ENCODE peak calls at places on chromosomes 11 and 22, in four cellular contexts. One of them, this sample, is unnamed.

GRCh38 chr11:64802370-64803162 is 448 bp downstream of the MAP4K2 start:
- DNase-seq in progenitor cell of endocrine pancreas: no peak
- DNase-seq in cardiac muscle cell: no peak
- DNase-seq in epithelial cell of esophagus: no peak
- DNase-seq in this sample: peak

GRCh38 chr11:59669611-59670009 is 773 bp upstream of the PATL1 start:
- DNase-seq in cardiac muscle cell: peak
- DNase-seq in progenitor cell of endocrine pancreas: peak
- DNase-seq in epithelial cell of esophagus: peak
- DNase-seq in this sample: no peak

GRCh38 chr22:29780781-29781676 is 13.9 kb downstream of the UQCR10 start:
- DNase-seq in cardiac muscle cell: peak
- DNase-seq in progenitor cell of endocrine pancreas: no peak
- DNase-seq in epithelial cell of esophagus: peak
- DNase-seq in this sample: no peak

GRCh38 chr11:24457985-24458384 is 38.9 kb upstream of the LUZP2 start:
- DNase-seq in cardiac muscle cell: no peak
- DNase-seq in epithelial cell of esophagus: no peak
- DNase-seq in progenitor cell of endocrine pancreas: no peak
- DNase-seq in this sample: no peak

GRCh38 chr11:69718147-69718546 is 14.3 kb upstream of the FGF19 start:
- DNase-seq in epithelial cell of esophagus: peak
- DNase-seq in progenitor cell of endocrine pancreas: peak
- DNase-seq in cardiac muscle cell: peak
- DNase-seq in this sample: peak

GRCh38 chr22:32697331-32697995 is 104.0 kb upstream of the TIMP3 start:
- DNase-seq in progenitor cell of endocrine pancreas: no peak
- DNase-seq in epithelial cell of esophagus: peak
- DNase-seq in cardiac muscle cell: peak
- DNase-seq in this sample: no peak

GRCh38 chr11:113240790-113241189 is 73.6 kb upstream of the TTC12 start:
- DNase-seq in epithelial cell of esophagus: no peak
- DNase-seq in progenitor cell of endocrine pancreas: no peak
- DNase-seq in cardiac muscle cell: no peak
- DNase-seq in this sample: no peak

GRCh38 chr11:61888043-61888442 is 3.3 kb downstream of the FADS3 start:
- DNase-seq in progenitor cell of endocrine pancreas: no peak
- DNase-seq in epithelial cell of esophagus: peak
- DNase-seq in cardiac muscle cell: peak
- DNase-seq in this sample: no peak

GRCh38 chr22:37996515-37997246 is 12.3 kb upstream of the SOX10 start:
- DNase-seq in cardiac muscle cell: no peak
- DNase-seq in progenitor cell of endocrine pancreas: no peak
- DNase-seq in epithelial cell of esophagus: no peak
- DNase-seq in this sample: no peak

GRCh38 chr11:64919627-64920026 is 2.6 kb upstream of the ATG2A start:
- DNase-seq in epithelial cell of esophagus: no peak
- DNase-seq in cardiac muscle cell: no peak
- DNase-seq in progenitor cell of endocrine pancreas: no peak
- DNase-seq in this sample: no peak

GRCh38 chr11:66855574-66856495 is 1.0 kb upstream of the LRFN4 start:
- DNase-seq in epithelial cell of esophagus: peak
- DNase-seq in cardiac muscle cell: peak
- DNase-seq in progenitor cell of endocrine pancreas: peak
- DNase-seq in this sample: no peak

GRCh38 chr11:120652705-120653335 is 141.3 kb downstream of the GRIK4 start:
- DNase-seq in cardiac muscle cell: peak
- DNase-seq in progenitor cell of endocrine pancreas: no peak
- DNase-seq in epithelial cell of esophagus: peak
- DNase-seq in this sample: no peak
- TF ChIP-seq CTCF in cardiac muscle cell: no peak
- TF ChIP-seq CTCF in progenitor cell of endocrine pancreas: no peak
- TF ChIP-seq CTCF in epithelial cell of esophagus: no peak
- TF ChIP-seq CTCF in this sample: no peak

GRCh38 chr22:20176421-20177060 is 25.7 kb upstream of the CCDC188 start:
- DNase-seq in cardiac muscle cell: no peak
- DNase-seq in progenitor cell of endocrine pancreas: no peak
- DNase-seq in epithelial cell of esophagus: no peak
- DNase-seq in this sample: no peak

GRCh38 chr22:20173246-20173645 is 22.4 kb upstream of the CCDC188 start:
- DNase-seq in epithelial cell of esophagus: no peak
- DNase-seq in progenitor cell of endocrine pancreas: no peak
- DNase-seq in cardiac muscle cell: no peak
- DNase-seq in this sample: no peak

GRCh38 chr22:20175597-20175900 is 24.7 kb upstream of the CCDC188 start:
- DNase-seq in epithelial cell of esophagus: no peak
- DNase-seq in cardiac muscle cell: no peak
- DNase-seq in progenitor cell of endocrine pancreas: no peak
- DNase-seq in this sample: no peak

GRCh38 chr22:20173720-20174119 is 22.9 kb upstream of the CCDC188 start:
- DNase-seq in epithelial cell of esophagus: no peak
- DNase-seq in cardiac muscle cell: no peak
- DNase-seq in progenitor cell of endocrine pancreas: no peak
- DNase-seq in this sample: no peak

DNA sequence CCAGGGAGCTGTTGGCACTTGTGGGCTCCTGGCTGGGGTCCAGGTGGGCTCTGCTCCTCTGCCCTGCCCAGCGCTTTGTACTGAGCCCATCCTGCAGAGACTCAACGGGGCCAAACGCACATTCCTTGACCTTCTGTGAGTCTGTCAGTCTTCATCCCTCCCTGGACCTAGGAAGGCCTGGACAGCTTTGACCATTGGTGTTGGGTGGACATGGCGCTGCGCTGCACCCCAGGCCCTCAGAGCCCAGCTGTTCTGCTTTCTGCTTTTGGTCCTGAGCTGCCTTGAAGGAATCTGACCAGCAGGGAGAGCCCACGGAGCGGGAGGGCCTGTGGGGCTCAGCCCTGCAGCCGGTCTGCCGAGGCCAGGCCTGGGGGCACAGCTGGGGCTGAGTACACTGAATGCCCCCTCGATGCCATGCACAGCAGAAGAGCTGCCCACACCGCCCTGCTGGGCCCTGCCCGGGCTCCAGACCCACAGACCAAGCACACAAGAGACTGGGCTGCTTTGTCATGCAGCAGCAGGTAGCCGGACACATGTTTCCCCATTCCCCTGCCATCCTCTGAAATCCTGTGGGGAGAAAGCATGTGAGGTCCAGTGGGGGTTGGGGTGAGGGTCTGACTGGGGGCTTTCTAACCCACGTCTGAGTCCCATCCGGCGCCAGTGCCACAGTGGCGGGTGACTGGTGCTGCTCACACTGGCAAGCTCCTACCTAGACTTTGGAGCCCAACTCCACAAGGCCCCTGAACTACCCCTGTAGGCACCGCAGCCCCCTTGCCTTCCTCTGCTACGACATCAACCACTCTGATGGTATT is 24.1 kb upstream of the CCDC188 start:
- DNase-seq in progenitor cell of endocrine pancreas: no peak
- DNase-seq in cardiac muscle cell: peak
- DNase-seq in epithelial cell of esophagus: no peak
- DNase-seq in this sample: no peak
- TF ChIP-seq CTCF in progenitor cell of endocrine pancreas: peak
- TF ChIP-seq CTCF in cardiac muscle cell: peak
- TF ChIP-seq CTCF in epithelial cell of esophagus: no peak
- TF ChIP-seq CTCF in this sample: no peak

GRCh38 chr22:19629720-19630419 is 84.4 kb upstream of the SEPTIN5 start:
- DNase-seq in cardiac muscle cell: peak
- DNase-seq in progenitor cell of endocrine pancreas: peak
- DNase-seq in epithelial cell of esophagus: peak
- DNase-seq in this sample: peak

GRCh38 chr22:19630614-19631013 is 83.7 kb upstream of the SEPTIN5 start:
- DNase-seq in cardiac muscle cell: no peak
- DNase-seq in epithelial cell of esophagus: no peak
- DNase-seq in progenitor cell of endocrine pancreas: no peak
- DNase-seq in this sample: no peak

GRCh38 chr22:19634206-19634536 is 80.1 kb upstream of the SEPTIN5 start:
- DNase-seq in cardiac muscle cell: no peak
- DNase-seq in progenitor cell of endocrine pancreas: no peak
- DNase-seq in epithelial cell of esophagus: no peak
- DNase-seq in this sample: no peak

GRCh38 chr22:19632671-19633148 is 81.6 kb upstream of the SEPTIN5 start:
- DNase-seq in cardiac muscle cell: no peak
- DNase-seq in progenitor cell of endocrine pancreas: no peak
- DNase-seq in epithelial cell of esophagus: peak
- DNase-seq in this sample: no peak

DNA sequence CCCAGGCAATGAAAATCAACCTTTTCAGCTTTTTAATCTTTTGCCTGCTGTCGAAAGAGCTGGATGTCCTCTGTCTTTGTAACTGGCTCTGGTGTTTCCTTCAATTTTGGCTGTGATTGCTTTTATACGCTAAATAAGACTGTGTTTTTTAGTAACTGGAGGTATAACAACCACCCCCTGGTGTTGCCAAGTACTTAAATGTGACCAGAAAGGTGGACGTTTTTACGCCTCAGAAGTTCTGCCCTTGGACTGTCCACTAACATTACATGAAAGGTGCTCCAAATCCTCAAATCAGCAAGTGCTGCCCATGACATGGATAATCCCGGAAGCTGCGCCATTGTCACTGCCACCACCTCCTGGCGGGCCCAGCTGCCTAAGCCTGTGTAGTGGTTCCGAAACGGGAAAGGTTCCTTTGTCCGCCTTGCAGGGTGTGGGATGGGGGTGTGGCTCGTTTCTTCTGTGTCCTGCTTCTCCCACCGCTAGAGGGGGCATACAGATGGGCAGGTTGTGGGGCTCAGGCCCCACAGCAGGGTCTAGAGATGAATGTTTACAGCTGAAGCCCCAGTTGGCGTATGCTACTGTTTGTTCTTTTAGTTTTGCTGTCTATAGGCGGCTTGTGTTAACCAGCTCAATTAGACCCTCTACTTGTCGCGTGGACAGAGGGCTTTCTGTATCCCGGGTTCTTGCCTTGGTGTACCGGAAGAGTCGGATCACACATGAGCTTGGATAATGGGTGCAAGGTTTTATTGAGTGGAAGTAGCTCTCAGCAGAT is 82.2 kb upstream of the SEPTIN5 start:
- DNase-seq in epithelial cell of esophagus: peak
- DNase-seq in progenitor cell of endocrine pancreas: no peak
- DNase-seq in cardiac muscle cell: peak
- DNase-seq in this sample: no peak
- TF ChIP-seq CTCF in epithelial cell of esophagus: peak
- TF ChIP-seq CTCF in progenitor cell of endocrine pancreas: peak
- TF ChIP-seq CTCF in cardiac muscle cell: peak
- TF ChIP-seq CTCF in this sample: no peak

GRCh38 chr11:73249858-73250773 is 22.0 kb upstream of the P2RY6 start:
- DNase-seq in cardiac muscle cell: no peak
- DNase-seq in epithelial cell of esophagus: peak
- DNase-seq in progenitor cell of endocrine pancreas: no peak
- DNase-seq in this sample: no peak

GRCh38 chr11:73248526-73249185 is 23.5 kb upstream of the P2RY6 start:
- DNase-seq in epithelial cell of esophagus: no peak
- DNase-seq in cardiac muscle cell: no peak
- DNase-seq in progenitor cell of endocrine pancreas: no peak
- DNase-seq in this sample: no peak

GRCh38 chr11:73257342-73258103 is 14.6 kb upstream of the P2RY6 start:
- DNase-seq in epithelial cell of esophagus: peak
- DNase-seq in progenitor cell of endocrine pancreas: no peak
- DNase-seq in cardiac muscle cell: peak
- DNase-seq in this sample: no peak

GRCh38 chr11:73249304-73249703 is 22.8 kb upstream of the P2RY6 start:
- DNase-seq in progenitor cell of endocrine pancreas: no peak
- DNase-seq in cardiac muscle cell: no peak
- DNase-seq in epithelial cell of esophagus: peak
- DNase-seq in this sample: no peak

DNA sequence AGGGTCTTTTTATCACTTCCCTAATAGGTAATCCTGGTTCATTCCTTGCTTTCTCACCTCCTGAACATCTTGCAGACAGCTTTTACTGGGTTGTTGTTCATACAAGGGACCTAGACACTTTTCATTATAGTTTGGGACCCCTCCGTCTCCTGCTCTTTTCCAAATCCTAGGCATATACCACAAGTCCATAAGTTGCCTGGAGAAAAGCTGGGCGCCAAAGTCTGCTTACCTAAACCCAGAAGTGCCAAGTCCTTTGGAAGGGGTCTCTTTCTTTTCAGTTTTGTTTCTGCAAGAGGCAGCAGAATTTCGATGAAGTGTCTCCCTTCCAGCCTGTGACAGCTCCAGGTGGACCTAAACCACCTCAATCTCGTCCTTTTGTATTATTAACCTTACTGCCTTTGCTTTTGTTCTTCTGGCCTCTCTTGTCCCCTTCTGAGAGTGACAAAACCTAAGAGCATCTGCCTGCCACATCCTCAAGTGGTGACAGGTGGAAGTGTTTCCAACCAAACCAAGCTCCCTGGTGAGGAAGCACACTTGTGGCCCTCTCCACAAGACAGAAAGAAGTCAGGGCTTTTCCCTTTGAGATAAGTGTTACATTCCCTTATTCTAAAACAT is 19.5 kb upstream of the P2RY6 start:
- DNase-seq in progenitor cell of endocrine pancreas: no peak
- DNase-seq in epithelial cell of esophagus: no peak
- DNase-seq in cardiac muscle cell: no peak
- DNase-seq in this sample: no peak
- TF ChIP-seq CTCF in progenitor cell of endocrine pancreas: peak
- TF ChIP-seq CTCF in epithelial cell of esophagus: peak
- TF ChIP-seq CTCF in cardiac muscle cell: no peak
- TF ChIP-seq CTCF in this sample: no peak

DNA sequence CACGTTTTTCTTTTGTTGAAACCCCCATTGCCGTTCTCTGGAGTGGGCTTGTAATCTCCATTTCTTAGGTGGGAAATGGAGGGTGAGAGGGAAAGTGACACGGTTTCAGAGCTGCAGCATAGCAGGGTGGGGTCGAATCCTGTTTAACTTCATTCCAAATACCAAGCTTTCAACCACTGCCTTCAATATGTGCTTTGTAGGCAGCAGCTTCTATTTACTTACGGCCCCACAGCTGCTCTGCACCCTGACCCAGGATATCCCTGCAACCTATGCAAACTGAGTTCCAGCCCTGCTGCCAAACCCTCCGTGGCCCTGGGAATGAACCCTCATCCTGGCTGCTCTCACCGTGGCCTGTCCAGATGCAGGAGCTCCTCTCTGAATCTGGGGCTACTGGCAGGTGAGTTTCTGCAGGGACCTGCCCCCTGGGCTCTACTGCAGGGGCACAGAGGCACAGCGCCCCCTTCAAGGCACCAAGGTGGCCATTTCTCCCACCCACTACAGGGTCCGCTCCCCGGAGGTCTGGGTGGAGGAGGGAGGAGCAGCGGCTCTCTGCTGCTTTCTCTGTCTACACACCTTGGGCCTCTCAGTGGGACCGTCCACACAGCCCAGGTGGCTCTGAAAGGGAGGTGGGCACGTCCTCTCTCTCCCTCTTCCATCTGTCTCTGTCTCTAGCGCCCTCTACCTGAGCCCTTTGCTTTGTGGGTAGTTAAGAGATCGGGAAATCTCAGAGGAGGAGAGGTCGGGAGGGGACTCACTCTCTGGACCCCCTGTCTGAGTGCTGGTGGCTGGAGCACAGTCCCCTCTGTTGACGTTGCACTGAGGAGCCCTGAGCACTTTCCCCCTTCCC is 279.1 kb downstream of the BRD1 start:
- DNase-seq in cardiac muscle cell: no peak
- DNase-seq in progenitor cell of endocrine pancreas: no peak
- DNase-seq in epithelial cell of esophagus: no peak
- DNase-seq in this sample: no peak
- TF ChIP-seq CTCF in cardiac muscle cell: no peak
- TF ChIP-seq CTCF in progenitor cell of endocrine pancreas: peak
- TF ChIP-seq CTCF in epithelial cell of esophagus: no peak
- TF ChIP-seq CTCF in this sample: no peak

This sample was measured in activated B cell treated with CpG ODN at 0.5 μM for 24 hours.